ENCODE peak calls at places on chromosome 7, in four cellular contexts. U, I, B and O are unnamed samples.

GRCh38 chr7:114979388-114979787 is 57.5 kb downstream of the MDFIC start:
- DNase-seq in U (no peak), I (no peak), B (no peak), O (peak)

GRCh38 chr7:134927076-134927475 is 59.2 kb upstream of the AGBL3 start:
- DNase-seq in U (no peak), B (no peak), I (no peak), O (no peak)

GRCh38 chr7:2193575-2194305 is 39.0 kb downstream of the MAD1L1 start:
- DNase-seq in B (no peak), I (no peak), U (no peak), O (no peak)

GRCh38 chr7:30726296-30727006 is 25.5 kb upstream of the INMT start:
- DNase-seq in I (no peak), B (no peak), U (no peak), O (no peak)

GRCh38 chr7:25858562-25859411 is 293.2 kb upstream of the NFE2L3 start:
- DNase-seq in I (peak), B (peak), U (no peak), O (no peak)

GRCh38 chr7:106959753-106960152 is 84.8 kb upstream of the PRKAR2B start:
- DNase-seq in I (no peak), U (no peak), B (peak), O (no peak)

GRCh38 chr7:81666209-81666608 is 103.6 kb downstream of the HGF start:
- DNase-seq in U (no peak), B (no peak), I (no peak), O (no peak)

GRCh38 chr7:50364645-50365044 is 60.1 kb downstream of the IKZF1 start:
- DNase-seq in U (no peak), B (no peak), I (no peak), O (no peak)

GRCh38 chr7:38317457-38318037 is 44.1 kb upstream of the TARP start:
- DNase-seq in I (peak), B (no peak), U (no peak), O (peak)

GRCh38 chr7:4000934-4001333 is 681.2 kb upstream of the FOXK1 start:
- DNase-seq in U (no peak), I (no peak), B (no peak), O (no peak)

GRCh38 chr7:17633099-17633498 is 307.2 kb downstream of the SNX13 start:
- DNase-seq in U (no peak), B (no peak), I (peak), O (no peak)

GRCh38 chr7:7731732-7732131 is 13.3 kb upstream of the RPA3 start:
- DNase-seq in U (no peak), I (no peak), B (no peak), O (no peak)

GRCh38 chr7:95605275-95605674 is 9.0 kb upstream of the PDK4 start:
- DNase-seq in I (no peak), U (no peak), B (no peak), O (no peak)

GRCh38 chr7:55119571-55119970 is 100.8 kb downstream of the EGFR start:
- DNase-seq in I (no peak), B (no peak), U (no peak), O (no peak)

GRCh38 chr7:133293390-133294110 is 40.7 kb downstream of the EXOC4 start:
- DNase-seq in I (no peak), B (no peak), U (no peak), O (no peak)

GRCh38 chr7:66894463-66895080 is 26.5 kb upstream of the TMEM248 start:
- DNase-seq in B (peak), U (peak), I (peak), O (no peak)

GRCh38 chr7:18866359-18867036 is 250.9 kb downstream of the TWIST1 start:
- DNase-seq in B (no peak), U (no peak), I (peak), O (peak)

GRCh38 chr7:157228864-157229422 is 90.2 kb downstream of the UBE3C start:
- DNase-seq in B (no peak), U (no peak), I (peak), O (peak)

GRCh38 chr7:130363156-130363847 is 17.0 kb upstream of the CPA1 start:
- DNase-seq in U (no peak), B (no peak), I (peak), O (peak)

GRCh38 chr7:130943336-130943901 is 209.4 kb upstream of the KLF14 start:
- DNase-seq in B (no peak), U (no peak), I (peak), O (peak)

GRCh38 chr7:122682805-122683204 is 16.1 kb downstream of the RNF133 start:
- DNase-seq in B (no peak), U (no peak), I (no peak), O (no peak)
- H2BK12ac ChIP-seq in B (peak), U (no peak), I (no peak), O (no peak)

DNA sequence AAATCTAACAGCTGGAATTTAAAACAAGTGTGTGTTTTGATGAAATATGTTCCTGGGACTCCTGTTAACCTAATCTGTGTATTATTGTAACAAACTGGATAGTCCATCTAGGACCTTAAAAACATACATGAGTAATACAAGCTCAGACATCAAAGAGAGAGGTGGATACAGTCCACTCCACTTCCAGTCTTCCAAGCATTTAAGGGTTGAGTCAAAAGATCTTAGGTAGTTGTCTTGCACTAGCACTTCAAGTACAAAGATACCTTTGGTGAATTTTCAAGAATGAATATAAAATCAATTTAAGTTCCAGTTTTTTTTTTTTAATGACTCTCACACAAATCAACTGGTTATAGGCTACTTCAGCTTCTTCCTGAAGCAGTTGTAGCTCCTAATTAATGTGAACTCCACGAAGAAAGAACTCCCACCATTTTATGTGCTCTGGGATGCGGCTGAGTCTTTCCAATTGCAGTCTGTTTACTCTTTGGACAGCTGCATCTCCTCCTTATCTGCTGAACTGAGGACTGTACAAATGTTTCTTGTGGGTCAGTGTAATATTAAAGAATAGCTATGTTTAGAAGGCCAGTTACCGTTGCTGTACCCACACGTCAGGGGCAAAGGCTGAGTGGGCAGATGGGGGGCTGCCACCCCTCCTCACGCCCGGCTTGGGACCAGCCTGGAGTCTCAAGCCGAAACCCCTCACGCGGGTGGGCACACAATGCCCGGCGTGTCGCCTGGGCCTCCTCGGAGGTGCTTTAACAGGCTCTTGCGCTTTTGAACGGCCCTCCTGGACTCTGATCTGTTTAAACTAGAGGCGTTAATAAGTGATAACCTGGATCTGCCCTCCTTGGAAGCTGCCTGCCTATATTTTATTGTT is 2.9 kb upstream of the IGF2BP3 start:
- DNase-seq in U (peak), B (peak), I (peak), O (no peak)
- H3K18ac ChIP-seq in U (peak), B (peak), I (peak), O (peak)

DNA sequence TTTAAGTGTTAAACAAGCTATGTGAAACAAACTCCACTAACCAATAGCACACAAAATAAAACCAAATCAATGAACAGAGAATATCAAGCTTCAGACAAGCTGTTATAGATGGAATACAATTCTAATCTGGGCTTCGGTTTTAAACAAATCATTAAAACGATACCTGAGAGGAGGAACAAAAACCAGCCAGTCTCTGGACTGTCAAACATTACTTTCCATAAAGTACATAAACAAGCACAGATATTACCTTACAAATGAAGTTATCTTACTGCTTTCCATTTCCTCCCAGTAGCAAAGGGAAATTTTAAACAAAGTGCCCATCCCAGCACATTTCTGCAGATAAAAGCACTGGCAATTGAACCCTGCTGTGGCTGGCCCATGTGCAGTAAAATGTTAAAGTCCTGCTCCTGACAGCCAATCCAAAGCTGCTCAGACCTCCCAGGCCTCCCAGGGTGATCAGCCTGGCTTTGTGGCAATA is 128.0 kb downstream of the NRCAM start:
- DNase-seq in B (no peak), U (peak), I (no peak), O (no peak)
- H3K4me3 ChIP-seq in B (no peak), U (peak), I (no peak), O (no peak)

DNA sequence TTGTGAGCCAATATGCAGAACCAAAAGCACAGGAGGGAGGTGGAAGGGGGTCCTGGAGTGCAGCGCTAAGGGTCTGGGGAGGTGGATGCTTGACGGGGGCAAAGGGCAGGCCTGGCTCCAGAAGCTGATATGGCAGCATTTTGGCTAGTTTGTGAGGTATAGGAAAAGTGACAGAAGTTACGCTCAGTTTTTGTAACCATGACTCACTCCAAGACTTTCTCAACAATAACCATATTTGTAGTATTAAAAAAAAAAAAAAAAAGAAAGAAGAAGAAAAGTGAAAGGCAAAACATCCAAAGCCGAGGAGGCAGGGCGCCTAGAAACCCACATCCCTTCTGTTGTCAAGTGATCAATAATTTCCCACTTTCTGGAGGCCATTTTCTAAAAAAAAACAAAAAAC is 92.3 kb downstream of the RNF216 start:
- DNase-seq in I (peak), U (no peak), B (no peak), O (no peak)
- H2BK12ac ChIP-seq in I (peak), U (no peak), B (no peak), O (peak)

DNA sequence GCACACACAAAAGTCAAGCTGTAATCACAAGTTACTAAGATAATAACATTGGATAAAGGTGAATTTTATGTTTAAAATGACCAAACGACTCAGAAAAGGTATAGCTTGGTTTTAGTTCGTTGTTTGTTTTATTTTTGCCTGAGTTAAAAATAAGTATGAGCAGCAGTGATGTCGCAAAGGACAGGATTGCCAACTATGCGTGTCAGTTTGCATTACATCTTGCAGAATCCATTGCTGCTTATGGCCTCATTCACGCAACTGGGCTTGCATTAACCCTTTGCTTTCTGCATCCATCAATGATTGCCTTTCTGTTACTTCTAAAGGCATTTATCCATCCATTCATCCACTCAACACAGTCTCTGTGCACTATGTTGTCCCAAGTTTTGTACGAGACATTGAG is 389.6 kb downstream of the DPP6 start:
- DNase-seq in U (no peak), B (no peak), I (no peak), O (no peak)
- H3K18ac ChIP-seq in U (no peak), B (no peak), I (no peak), O (no peak)

GRCh38 chr7:90701021-90701420 is 104.9 kb downstream of the CDK14 start:
- DNase-seq in B (no peak), U (no peak), I (no peak), O (no peak)
- H3K4me3 ChIP-seq in B (no peak), U (no peak), I (peak), O (no peak)